ENCODE peak calls at places on chromosomes 3 and 15, in ten cellular contexts. N is uterus, H is fibroblast of lung, G is ovary, O is sigmoid colon, D is OCI-LY7, K is stomach, Z is Karpas-422, U is SJCRH30, J is colonic mucosa. P is an unnamed sample. For H3K9me3, the result is how much of the 10 kb centered on the place peaks cover.

GRCh38 chr3:33063651-33064051 is 33.3 kb downstream of the GLB1 start:
- DNase-seq in U (no peak), G (no peak), Z (no peak), N (no peak), J (no peak), H (peak), O (no peak), K (no peak), D (peak), P (no peak)

GRCh38 chr15:41874736-41875135 is 19.1 kb downstream of the SPTBN5 start:
- DNase-seq in O (no peak), D (no peak), K (no peak), N (no peak), J (no peak), Z (no peak), U (no peak), H (no peak), G (no peak), P (no peak)

GRCh38 chr3:175457301-175457700 is 598.2 kb downstream of the NAALADL2 start:
- DNase-seq in N (no peak), D (no peak), J (no peak), G (no peak), H (no peak), O (no peak), K (no peak), Z (no peak), U (no peak), P (no peak)

GRCh38 chr15:66462630-66463029 is 34.9 kb downstream of the SNAPC5 start:
- DNase-seq in U (no peak), D (no peak), Z (no peak), K (no peak), G (no peak), O (no peak), J (no peak), N (no peak), H (no peak), P (peak)

GRCh38 chr3:112610121-112610520 is 30.8 kb downstream of the CCDC80 start:
- DNase-seq in G (no peak), U (no peak), J (no peak), O (no peak), H (peak), D (no peak), Z (no peak), N (no peak), K (no peak), P (no peak)

GRCh38 chr3:64046527-64046926 is 23.2 kb upstream of the PSMD6 start:
- DNase-seq in U (no peak), D (no peak), K (no peak), Z (no peak), N (no peak), O (no peak), H (no peak), J (no peak), G (no peak), P (no peak)

GRCh38 chr3:25652921-25653320 is 11.8 kb downstream of the TOP2B start:
- DNase-seq in G (no peak), H (peak), D (no peak), U (no peak), N (no peak), K (no peak), O (no peak), J (no peak), Z (no peak), P (no peak)

GRCh38 chr3:7682822-7683229 is 818.8 kb upstream of the LMCD1 start:
- DNase-seq in J (no peak), N (no peak), K (no peak), D (no peak), G (no peak), Z (no peak), U (no peak), O (no peak), H (peak), P (peak)

GRCh38 chr3:42755681-42756578 is 17.1 kb downstream of the CCDC13 start:
- DNase-seq in D (peak), N (peak), K (peak), H (peak), O (no peak), G (no peak), U (peak), J (no peak), Z (peak), P (no peak)

GRCh38 chr15:67110400-67110799 is 45.0 kb downstream of the SMAD3 start:
- DNase-seq in K (no peak), Z (no peak), O (no peak), J (no peak), U (no peak), H (no peak), N (no peak), G (no peak), D (peak), P (no peak)

GRCh38 chr15:30922469-30923311 is 19.0 kb downstream of the FAN1 start:
- DNase-seq in Z (no peak), J (peak), K (peak), N (no peak), H (peak), O (peak), U (no peak), G (no peak), D (no peak), P (peak)

GRCh38 chr3:4356642-4357041 is 53.5 kb downstream of the SETMAR start:
- DNase-seq in Z (no peak), U (peak), D (no peak), O (no peak), K (no peak), N (no peak), J (no peak), H (no peak), G (no peak), P (no peak)

GRCh38 chr3:132124096-132124495 is 89.3 kb upstream of the CPNE4 start:
- DNase-seq in U (no peak), D (no peak), N (no peak), J (no peak), G (no peak), H (no peak), K (no peak), O (no peak), Z (no peak), P (no peak)

DNA sequence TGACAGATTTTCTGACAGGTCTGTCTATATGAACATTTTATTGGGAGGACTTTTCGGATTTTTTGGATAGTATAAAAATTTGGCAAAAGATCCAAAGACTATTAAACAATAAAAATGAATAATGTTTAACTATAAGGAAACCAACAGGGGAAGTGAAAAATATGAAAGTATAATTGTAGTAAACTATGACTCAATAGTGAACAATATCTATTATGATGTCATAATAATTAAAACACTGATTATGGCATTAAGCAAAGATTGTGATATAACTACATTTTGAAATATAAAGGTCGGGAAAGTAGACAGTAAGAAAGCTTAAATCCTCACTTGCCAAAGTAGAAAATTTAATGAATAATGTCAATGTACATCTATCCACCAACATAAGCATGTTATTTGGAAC is 44.3 kb upstream of the CNTN6 start:
- DNase-seq in N (no peak), H (no peak), K (no peak), O (no peak), Z (no peak), J (no peak), D (no peak), G (no peak), U (no peak), P (no peak)
- H3K9me3 ChIP-seq in N (under half), H (under half), K (under half), O (under half), Z (under half), J (under half), D (under half), G (under half), U (under half), P (under half)

GRCh38 chr15:63638828-63639227 is 41.6 kb downstream of the FBXL22 start:
- DNase-seq in N (no peak), Z (no peak), K (no peak), U (no peak), D (no peak), H (no peak), J (no peak), G (no peak), O (no peak), P (no peak)
- H3K9me3 ChIP-seq in N (under half), Z (under half), K (under half), U (under half), D (under half), H (under half), J (under half), G (under half), O (under half), P (under half)

GRCh38 chr3:126076140-126076539 is 7.8 kb downstream of the SLC41A3 start:
- DNase-seq in G (no peak), N (no peak), J (no peak), O (no peak), D (no peak), H (no peak), Z (no peak), U (no peak), K (no peak), P (no peak)
- H3K9me3 ChIP-seq in G (under half), N (under half), J (under half), O (under half), D (under half), H (under half), Z (under half), U (under half), K (under half), P (under half)

DNA sequence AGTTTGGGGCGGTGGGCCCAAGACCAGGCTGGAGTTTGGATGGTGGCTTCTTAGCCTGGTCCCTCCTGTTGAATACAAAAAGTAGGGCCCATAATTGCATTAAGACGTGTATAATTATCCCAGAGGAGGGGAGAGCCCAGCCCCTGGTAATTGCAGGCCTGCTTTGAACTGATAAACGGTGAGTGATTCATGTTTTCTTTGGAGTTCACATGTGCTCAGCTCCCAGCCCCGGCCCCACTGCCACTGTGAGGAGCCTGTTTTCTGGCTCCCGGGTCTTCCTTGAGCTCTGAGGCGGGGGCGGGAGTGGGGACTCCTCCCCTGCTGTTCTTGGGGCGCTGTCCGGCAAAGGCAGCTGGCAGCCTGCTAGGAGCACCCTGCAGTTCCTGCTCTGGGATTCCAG is 3.1 kb downstream of the PLXNA1 start:
- DNase-seq in N (no peak), D (no peak), J (no peak), U (no peak), Z (no peak), K (no peak), H (peak), O (no peak), G (no peak), P (no peak)
- H3K9me3 ChIP-seq in N (under half), D (under half), J (under half), U (under half), Z (under half), K (under half), H (under half), O (under half), G (under half), P (under half)

GRCh38 chr15:35358824-35359223 is 187.1 kb downstream of the DPH6 start:
- DNase-seq in O (no peak), D (no peak), U (no peak), N (no peak), H (no peak), K (no peak), Z (no peak), J (no peak), G (no peak), P (no peak)
- H3K9me3 ChIP-seq in O (under half), D (under half), U (under half), N (under half), H (under half), K (under half), Z (under half), J (under half), G (under half), P (under half)

GRCh38 chr15:25059698-25060471 is 105.1 kb downstream of the SNRPN start:
- DNase-seq in J (no peak), G (no peak), K (no peak), N (peak), U (no peak), H (no peak), Z (no peak), D (no peak), O (no peak), P (no peak)
- H3K9me3 ChIP-seq in J (under half), G (half or more), K (half or more), N (half or more), U (under half), H (under half), Z (half or more), D (under half), O (half or more), P (half or more)

GRCh38 chr3:199815-200214 is 3.3 kb downstream of the CHL1 start:
- DNase-seq in U (no peak), G (no peak), Z (no peak), H (no peak), K (no peak), D (no peak), O (no peak), J (no peak), N (no peak), P (no peak)

GRCh38 chr3:197154-197855 is 742 bp downstream of the CHL1 start:
- DNase-seq in G (peak), D (no peak), Z (no peak), J (peak), H (no peak), U (no peak), K (no peak), N (peak), O (peak), P (no peak)

GRCh38 chr3:195662-196061 is 901 bp upstream of the CHL1 start:
- DNase-seq in N (no peak), K (no peak), G (no peak), J (no peak), U (no peak), D (no peak), H (no peak), Z (no peak), O (no peak), P (no peak)

GRCh38 chr3:196322-197153 is at the start of gene CHL1:
- DNase-seq in G (peak), N (peak), Z (no peak), O (peak), J (no peak), K (no peak), U (no peak), H (no peak), D (no peak), P (no peak)

DNA sequence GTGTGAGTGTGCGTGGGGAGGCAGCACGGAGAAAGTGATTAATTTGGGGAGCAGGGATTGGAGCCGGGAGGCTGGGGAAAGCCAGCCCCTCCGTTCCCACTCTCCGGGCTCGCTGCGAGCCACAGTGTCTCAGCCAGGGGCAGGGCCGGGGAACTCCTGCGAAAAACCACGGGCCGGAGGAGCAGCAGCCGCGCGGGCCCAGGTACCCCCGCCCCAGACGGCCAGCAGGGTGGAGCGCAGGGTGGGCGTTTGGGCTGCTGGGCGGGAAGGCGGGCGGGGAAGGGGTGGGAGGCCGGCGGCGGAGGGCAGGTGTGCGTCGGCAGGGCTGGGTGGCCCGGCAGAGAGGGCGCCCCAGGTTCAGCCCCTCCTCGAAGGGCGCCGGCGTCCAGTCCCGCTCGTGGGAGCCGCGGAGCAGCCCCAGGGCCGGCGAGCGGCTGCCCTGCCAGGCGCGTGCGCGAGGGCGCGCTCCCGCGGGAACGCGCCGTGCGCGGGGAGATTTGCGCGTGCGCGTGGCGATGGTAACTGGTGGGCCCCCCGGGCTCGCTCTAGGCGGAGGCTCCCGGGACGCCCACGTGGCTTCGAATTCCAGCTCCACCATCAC is 1.4 kb downstream of the CHL1 start:
- DNase-seq in H (no peak), Z (no peak), O (no peak), J (no peak), D (no peak), N (peak), K (no peak), U (no peak), G (peak), P (no peak)
- H3K9me3 ChIP-seq in H (under half), Z (under half), O (under half), J (under half), D (under half), N (under half), K (under half), U (under half), G (under half), P (under half)

GRCh38 chr15:24962880-24963279 is 8.1 kb downstream of the SNRPN start:
- DNase-seq in Z (no peak), O (no peak), H (no peak), D (no peak), J (no peak), U (no peak), G (no peak), N (no peak), K (no peak), P (no peak)

GRCh38 chr15:24956131-24956838 is 1.5 kb downstream of the SNRPN start:
- DNase-seq in K (peak), D (no peak), Z (peak), G (peak), N (peak), J (peak), O (peak), H (peak), U (peak), P (peak)

GRCh38 chr15:24966364-24967103 is 11.7 kb downstream of the SNRPN start:
- DNase-seq in Z (no peak), H (no peak), K (no peak), G (no peak), N (no peak), D (no peak), U (no peak), J (no peak), O (no peak), P (no peak)

GRCh38 chr15:24957691-24958090 is 2.9 kb downstream of the SNRPN start:
- DNase-seq in D (no peak), Z (no peak), K (no peak), J (no peak), O (no peak), N (no peak), U (no peak), H (no peak), G (no peak), P (no peak)

DNA sequence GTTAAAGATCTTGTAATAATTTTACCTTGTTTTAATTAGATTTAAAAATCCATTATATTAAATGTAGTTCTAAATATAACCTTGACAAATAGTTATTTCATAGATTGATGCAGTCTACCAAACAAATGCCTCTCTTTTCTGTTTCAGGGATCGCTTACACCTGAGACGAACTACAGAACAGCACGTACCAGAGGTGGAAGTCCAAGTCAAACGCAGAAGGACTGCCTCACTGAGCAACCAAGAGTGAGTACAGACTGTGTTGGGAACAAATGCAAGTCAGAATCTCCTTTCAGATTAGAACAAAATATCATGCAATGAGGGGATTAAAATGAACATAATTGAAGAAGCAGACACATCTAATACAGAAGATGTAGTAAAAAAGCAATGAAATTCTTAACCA is 7.2 kb downstream of the SNRPN start:
- DNase-seq in K (no peak), O (no peak), H (no peak), N (no peak), J (no peak), Z (no peak), U (no peak), D (no peak), G (no peak), P (no peak)
- H3K9me3 ChIP-seq in K (under half), O (under half), H (under half), N (under half), J (under half), Z (under half), U (under half), D (under half), G (under half), P (under half)

GRCh38 chr3:51173518-51174271 is 211.4 kb upstream of the MANF start:
- DNase-seq in D (no peak), Z (no peak), N (no peak), K (no peak), J (no peak), H (no peak), G (no peak), U (no peak), O (no peak), P (no peak)
- H3K9me3 ChIP-seq in D (under half), Z (under half), N (under half), K (under half), J (under half), H (under half), G (under half), U (under half), O (under half), P (half or more)

GRCh38 chr15:47288794-47289193 is 428.5 kb upstream of the SEMA6D start:
- DNase-seq in O (no peak), J (no peak), U (no peak), G (no peak), D (no peak), K (no peak), N (no peak), H (no peak), Z (no peak), P (no peak)

GRCh38 chr15:47283231-47283630 is 434.1 kb upstream of the SEMA6D start:
- DNase-seq in D (no peak), J (no peak), K (no peak), N (no peak), O (no peak), H (no peak), Z (no peak), U (no peak), G (no peak), P (no peak)
- H3K9me3 ChIP-seq in D (under half), J (under half), K (under half), N (under half), O (under half), H (under half), Z (under half), U (under half), G (under half), P (under half)

P was measured in tibial nerve.